ENCODE peak calls at places on chromosome 22, in five cellular contexts. E is cardiac fibroblast, X is body of pancreas, C is fibroblast of pulmonary artery, O is lower lobe of right lung. U is an unnamed sample.

GRCh38 chr22:43446881-43447280 is 35.1 kb downstream of the MPPED1 start:
- DNase-seq in E (no peak), X (no peak), C (no peak), O (no peak), U (no peak)

GRCh38 chr22:48900626-48901025 is 927.0 kb downstream of the BRD1 start:
- DNase-seq in E (no peak), X (no peak), C (no peak), O (no peak), U (no peak)

GRCh38 chr22:50049299-50050195 is 8.6 kb downstream of the TTLL8 start:
- DNase-seq in E (no peak), X (no peak), C (no peak), O (no peak), U (no peak)

GRCh38 chr22:43889366-43890253 is 2.2 kb downstream of the PNPLA5 start:
- DNase-seq in E (peak), X (no peak), C (peak), O (no peak), U (peak)

GRCh38 chr22:44202261-44202789 is 21.6 kb downstream of the PARVG start:
- DNase-seq in E (peak), X (no peak), C (peak), O (no peak), U (peak)

GRCh38 chr22:24937114-24937513 is 9.4 kb downstream of the LHFPL7 start:
- DNase-seq in E (peak), X (no peak), C (peak), O (no peak), U (no peak)

GRCh38 chr22:20783844-20784723 is 10.2 kb downstream of the SERPIND1 start:
- DNase-seq in E (peak), X (peak), C (peak), O (no peak), U (peak)

GRCh38 chr22:49882519-49883293 is 29.1 kb downstream of the ZBED4 start:
- DNase-seq in E (no peak), X (peak), C (peak), O (no peak), U (no peak)

GRCh38 chr22:26239561-26239960 is 70.3 kb downstream of the SEZ6L start:
- DNase-seq in E (no peak), X (no peak), C (no peak), O (no peak), U (no peak)

GRCh38 chr22:46984751-46985506 is 222.5 kb downstream of the TBC1D22A start:
- DNase-seq in E (peak), X (no peak), C (peak), O (no peak), U (peak)

GRCh38 chr22:27755521-27756211 is 45.9 kb downstream of the MN1 start:
- DNase-seq in E (no peak), X (no peak), C (no peak), O (peak), U (no peak)

GRCh38 chr22:17726561-17727243 is 47.6 kb downstream of the BID start:
- DNase-seq in E (no peak), X (no peak), C (peak), O (no peak), U (peak)

GRCh38 chr22:50186789-50187523 is 1.2 kb downstream of the TRABD start:
- DNase-seq in E (peak), X (no peak), C (peak), O (peak), U (peak)

GRCh38 chr22:26406118-26406517 is 22.9 kb upstream of the ASPHD2 start:
- DNase-seq in E (no peak), X (no peak), C (peak), O (no peak), U (peak)

GRCh38 chr22:19879248-19879575 is 24.5 kb upstream of the GNB1L start:
- DNase-seq in E (no peak), X (peak), C (no peak), O (peak), U (no peak)

GRCh38 chr22:36585841-36586240 is 56.9 kb upstream of the EIF3D start:
- DNase-seq in E (no peak), X (no peak), C (no peak), O (no peak), U (no peak)

GRCh38 chr22:27309713-27310112 is 491.8 kb downstream of the MN1 start:
- DNase-seq in E (no peak), X (no peak), C (no peak), O (no peak), U (peak)

GRCh38 chr22:19796169-19796568 is 35.6 kb downstream of the TBX1 start:
- DNase-seq in E (no peak), X (no peak), C (no peak), O (no peak), U (no peak)

GRCh38 chr22:36029406-36029755 is 757 bp upstream of the RBFOX2 start:
- DNase-seq in E (no peak), X (no peak), C (no peak), O (no peak), U (no peak)

GRCh38 chr22:45919504-45920286 is 57.3 kb downstream of the WNT7B start:
- DNase-seq in E (no peak), X (peak), C (no peak), O (peak), U (no peak)

GRCh38 chr22:28917747-28918543 is 34.6 kb downstream of the ZNRF3 start:
- DNase-seq in E (peak), X (peak), C (peak), O (no peak), U (peak)

GRCh38 chr22:20509344-20510047 is 2.1 kb downstream of the MED15 start:
- DNase-seq in E (peak), X (peak), C (peak), O (peak), U (peak)

GRCh38 chr22:28674121-28674563 is 5.5 kb downstream of the TTC28 start:
- DNase-seq in E (peak), X (no peak), C (peak), O (no peak), U (peak)

GRCh38 chr22:29478326-29479276 is 1.4 kb upstream of the NEFH start:
- DNase-seq in E (no peak), X (no peak), C (peak), O (no peak), U (no peak)

GRCh38 chr22:50014655-50015401 is 2.3 kb upstream of the IL17REL start:
- DNase-seq in E (no peak), X (no peak), C (no peak), O (peak), U (no peak)

GRCh38 chr22:41512421-41513194 is 31.7 kb downstream of the POLR3H start:
- DNase-seq in E (peak), X (no peak), C (peak), O (no peak), U (peak)

GRCh38 chr22:44364750-44365118 is 52.0 kb upstream of the SHISAL1 start:
- DNase-seq in E (no peak), X (no peak), C (no peak), O (peak), U (no peak)

GRCh38 chr22:49632199-49633009 is 195.3 kb downstream of the BRD1 start:
- DNase-seq in E (peak), X (peak), C (peak), O (peak), U (peak)

GRCh38 chr22:45026511-45026910 is 16.7 kb upstream of the PHF21B start:
- DNase-seq in E (no peak), X (no peak), C (no peak), O (no peak), U (no peak)

GRCh38 chr22:49149721-49150608 is 677.7 kb downstream of the BRD1 start:
- DNase-seq in E (no peak), X (no peak), C (no peak), O (no peak), U (no peak)

GRCh38 chr22:50465066-50465465 is 9.8 kb downstream of the SBF1 start:
- DNase-seq in E (no peak), X (no peak), C (no peak), O (no peak), U (no peak)

GRCh38 chr22:41361716-41362310 is 19.9 kb upstream of the TEF start:
- DNase-seq in E (peak), X (no peak), C (peak), O (no peak), U (no peak)

DNA sequence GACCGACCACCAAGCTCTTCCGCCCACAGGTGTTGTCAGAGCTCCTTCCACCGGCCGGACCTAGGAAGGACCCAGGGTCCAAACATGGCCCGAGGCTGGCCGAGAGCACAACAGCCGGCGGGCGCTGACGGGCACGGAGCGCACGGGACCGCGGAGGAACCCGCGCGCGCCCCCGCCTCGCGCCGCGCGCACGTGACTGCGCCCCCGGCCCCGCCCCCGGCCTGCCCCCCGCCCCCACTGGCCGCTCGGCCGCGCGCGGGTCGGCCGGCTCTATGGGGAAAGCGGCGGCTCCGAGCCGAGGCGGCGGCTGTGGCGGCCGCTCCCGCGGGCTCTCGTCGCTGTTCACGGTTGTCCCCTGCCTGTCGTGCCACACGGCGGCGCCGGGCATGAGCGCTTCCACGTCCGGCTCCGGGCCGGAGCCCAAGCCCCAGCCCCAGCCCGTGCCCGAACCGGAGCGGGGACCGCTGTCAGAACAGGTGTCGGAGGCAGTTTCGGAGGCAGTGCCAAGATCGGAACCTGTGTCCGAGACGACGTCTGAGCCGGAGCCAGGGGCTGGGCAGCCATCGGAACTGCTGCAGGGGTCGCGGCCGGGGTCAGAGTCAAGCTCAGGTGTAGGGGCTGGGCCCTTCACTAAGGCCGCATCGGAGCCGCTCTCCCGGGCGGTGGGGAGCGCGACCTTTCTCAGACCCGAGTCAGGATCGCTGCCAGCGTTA is at the start of gene OSBP2:
- DNase-seq in E (no peak), X (peak), C (no peak), O (peak), U (no peak)
- TF ChIP-seq CTCF in E (no peak), X (peak), C (no peak), O (no peak), U (peak)

GRCh38 chr22:23892130-23892529 is 2.1 kb upstream of the MIF start:
- DNase-seq in E (no peak), X (no peak), C (no peak), O (no peak), U (no peak)

GRCh38 chr22:23893446-23893956 is 682 bp upstream of the MIF start:
- DNase-seq in E (no peak), X (no peak), C (no peak), O (no peak), U (no peak)

GRCh38 chr22:23893957-23894709 is at the start of gene MIF:
- DNase-seq in E (peak), X (peak), C (peak), O (peak), U (peak)

GRCh38 chr22:23891726-23892125 is 2.5 kb upstream of the MIF start:
- DNase-seq in E (no peak), X (no peak), C (no peak), O (no peak), U (no peak)

GRCh38 chr22:23892626-23893445 is 1.3 kb upstream of the MIF start:
- DNase-seq in E (no peak), X (no peak), C (no peak), O (no peak), U (no peak)
- H3K4me3 ChIP-seq in E (no peak), X (no peak), C (no peak), O (no peak), U (no peak)

DNA sequence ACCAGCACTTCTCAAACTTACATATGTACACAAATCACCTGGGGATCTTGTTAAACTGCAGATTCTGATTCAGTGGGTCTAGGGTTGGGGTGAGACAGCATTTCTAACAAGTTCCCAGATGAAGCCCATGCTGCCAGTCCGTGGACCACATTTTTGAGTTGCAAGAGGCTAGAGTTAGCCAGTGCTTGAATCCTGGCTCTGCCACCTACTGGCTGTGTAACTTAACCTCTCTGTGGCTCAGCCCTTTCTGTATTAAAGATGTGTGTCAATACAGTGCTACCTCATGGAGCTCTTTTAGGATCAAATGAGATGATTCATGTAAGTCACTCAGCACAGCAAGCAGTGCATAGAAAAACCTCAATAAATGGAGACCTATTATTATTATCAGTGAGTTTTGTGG is 90.2 kb upstream of the ISX start:
- DNase-seq in E (no peak), X (no peak), C (no peak), O (no peak), U (peak)
- TF ChIP-seq CTCF in E (no peak), X (no peak), C (no peak), O (no peak), U (peak)

DNA sequence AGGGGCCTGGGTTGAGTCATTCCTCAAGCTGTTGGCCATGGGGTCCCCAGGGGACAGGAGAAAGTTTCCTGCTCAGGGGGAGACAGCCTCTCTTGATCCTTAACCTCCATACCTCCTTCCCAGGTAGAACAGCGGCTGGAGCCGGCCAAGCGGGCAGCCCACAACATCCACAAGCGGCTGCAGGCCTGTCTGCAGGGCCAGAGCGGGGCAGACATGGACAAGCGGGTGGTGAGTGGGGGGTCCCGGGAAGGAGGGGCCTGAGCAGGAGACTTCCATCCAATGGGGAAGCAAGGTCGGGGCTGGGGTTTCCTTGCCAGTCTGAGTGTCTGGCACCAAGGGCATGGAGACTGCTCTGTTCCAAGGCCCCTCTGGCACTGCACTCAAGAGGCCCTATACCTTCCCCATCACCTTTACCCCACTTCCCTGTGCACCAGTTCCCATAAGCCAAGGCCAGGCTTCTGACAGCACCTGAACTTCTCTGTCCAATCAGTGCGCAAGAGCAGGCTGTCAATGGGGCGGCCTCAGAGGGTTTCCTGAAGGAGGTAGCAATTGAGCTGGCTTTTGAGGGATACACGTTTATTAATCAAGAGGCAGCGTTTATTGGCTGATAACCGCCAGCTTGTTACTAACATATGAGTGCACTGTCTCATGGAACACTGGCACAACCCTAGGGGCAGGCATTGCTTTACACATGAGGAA is 1.9 kb downstream of the SH3BP1 start:
- DNase-seq in E (no peak), X (no peak), C (no peak), O (no peak), U (no peak)
- H3K4me3 ChIP-seq in E (no peak), X (no peak), C (no peak), O (peak), U (no peak)

GRCh38 chr22:23772315-23773246 is at the start of gene MMP11:
- DNase-seq in E (peak), X (peak), C (no peak), O (peak), U (peak)
- TF ChIP-seq CTCF in E (no peak), X (no peak), C (no peak), O (peak), U (peak)

DNA sequence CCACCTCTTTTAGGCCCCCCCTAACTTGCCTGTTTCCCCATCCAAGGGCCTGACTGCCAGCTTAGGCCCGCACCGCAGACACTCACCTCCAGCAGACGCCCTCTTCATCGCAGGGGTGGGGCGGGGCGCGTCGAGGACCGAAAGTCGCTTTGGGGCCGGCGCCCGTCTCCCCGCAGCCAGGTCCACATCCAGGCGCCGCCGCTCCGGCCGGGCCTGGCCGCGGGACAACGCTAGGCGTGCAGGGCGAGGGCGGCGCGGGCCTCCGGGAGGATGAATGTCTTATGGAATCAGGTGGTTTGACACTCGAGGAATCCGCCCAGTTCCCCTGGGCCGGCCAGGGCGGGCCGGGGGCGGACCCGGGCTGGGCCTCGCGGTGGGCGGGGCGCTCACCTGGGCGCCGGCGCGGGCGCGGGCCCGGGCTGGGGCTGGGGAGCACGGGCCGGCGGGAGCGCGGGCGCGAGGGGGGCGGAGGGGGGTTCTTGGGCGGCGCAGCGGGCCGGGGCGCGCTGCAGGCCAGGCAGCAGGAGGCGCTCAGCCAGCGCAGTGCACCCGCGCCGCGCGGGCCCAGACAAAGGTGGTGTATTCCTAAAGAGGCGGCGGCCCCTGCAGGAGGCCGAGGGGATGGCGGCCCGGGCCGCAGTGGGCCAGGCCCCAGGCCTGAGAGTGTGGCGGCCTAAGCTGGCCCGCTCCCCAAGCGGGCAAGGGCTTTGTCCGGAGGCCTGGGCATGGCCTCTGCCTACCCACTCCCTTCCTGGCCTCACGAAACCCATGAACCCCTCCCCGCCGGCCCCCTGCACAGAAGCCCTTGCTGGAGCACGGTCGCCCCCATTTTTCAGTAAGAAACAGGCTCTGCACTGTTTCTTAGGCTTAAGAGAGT is 177.6 kb downstream of the IGLL1 start:
- DNase-seq in E (peak), X (peak), C (peak), O (peak), U (peak)
- H3K4me3 ChIP-seq in E (no peak), X (peak), C (no peak), O (peak), U (no peak)

DNA sequence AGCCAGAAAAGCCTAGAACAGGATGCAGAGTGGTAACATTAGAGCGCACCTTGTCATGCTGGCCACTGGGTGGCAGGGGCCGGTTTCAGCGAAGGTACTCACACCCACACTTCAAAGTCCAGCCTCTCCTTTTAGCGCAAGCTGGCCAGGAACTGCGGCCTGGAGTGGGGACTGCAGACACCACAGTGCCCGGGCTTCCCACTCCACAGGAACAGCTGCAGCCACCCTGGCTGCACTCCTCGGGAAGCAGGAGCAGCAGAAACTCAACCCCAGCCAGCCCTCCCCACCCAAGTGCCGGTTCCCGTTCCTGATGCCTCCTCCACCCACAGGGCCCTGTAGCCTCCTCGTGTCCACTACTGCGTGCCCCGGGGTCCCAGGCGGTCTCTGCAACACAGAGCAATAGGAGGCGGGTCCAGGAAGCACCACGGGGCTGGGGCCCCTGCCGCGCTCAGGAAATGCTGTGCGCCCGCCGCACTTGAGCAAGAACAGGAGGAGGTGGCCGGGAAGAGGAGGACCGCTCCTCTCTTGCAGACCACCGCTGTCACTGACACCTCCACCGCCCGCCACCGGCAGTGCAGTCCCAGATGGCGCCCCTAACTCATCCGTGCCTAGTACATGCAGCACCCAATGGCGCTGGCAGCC is 2.2 kb downstream of the RFPL2 start:
- DNase-seq in E (peak), X (peak), C (peak), O (peak), U (peak)
- TF ChIP-seq CTCF in E (peak), X (peak), C (peak), O (peak), U (peak)

GRCh38 chr22:39905686-39906085 is 4.8 kb downstream of the GRAP2 start:
- DNase-seq in E (no peak), X (no peak), C (no peak), O (no peak), U (no peak)
- H3K4me3 ChIP-seq in E (no peak), X (no peak), C (no peak), O (peak), U (no peak)